ENCODE peak calls at places on chromosomes 5 and 9, in ten cellular contexts. One of them, this sample, is unnamed.

GRCh38 chr5:159412284-159413046 is 82.2 kb upstream of the IL12B start:
- DNase-seq in fibroblast of the aortic adventitia: no peak
- DNase-seq in neuronal stem cell: no peak
- DNase-seq in CD4-positive, CD25-positive, alpha-beta regulatory T cell: peak
- DNase-seq in stomach: peak
- DNase-seq in aorta: no peak
- DNase-seq in lower leg skin: peak
- DNase-seq in ovary: no peak
- DNase-seq in fibroblast of lung: no peak
- DNase-seq in adipocyte: peak
- DNase-seq in this sample: peak

GRCh38 chr5:79318935-79319614 is 83.1 kb downstream of the JMY start:
- DNase-seq in stomach: no peak
- DNase-seq in aorta: no peak
- DNase-seq in adipocyte: peak
- DNase-seq in CD4-positive, CD25-positive, alpha-beta regulatory T cell: no peak
- DNase-seq in ovary: no peak
- DNase-seq in lower leg skin: no peak
- DNase-seq in fibroblast of lung: peak
- DNase-seq in neuronal stem cell: no peak
- DNase-seq in fibroblast of the aortic adventitia: peak
- DNase-seq in this sample: no peak

GRCh38 chr5:142433526-142434321 is 108.9 kb upstream of the SPRY4 start:
- DNase-seq in CD4-positive, CD25-positive, alpha-beta regulatory T cell: no peak
- DNase-seq in fibroblast of lung: peak
- DNase-seq in stomach: no peak
- DNase-seq in ovary: no peak
- DNase-seq in lower leg skin: no peak
- DNase-seq in neuronal stem cell: no peak
- DNase-seq in aorta: no peak
- DNase-seq in adipocyte: peak
- DNase-seq in fibroblast of the aortic adventitia: peak
- DNase-seq in this sample: no peak

GRCh38 chr9:93577045-93577939 is 908 bp downstream of the PHF2 start:
- DNase-seq in aorta: peak
- DNase-seq in neuronal stem cell: peak
- DNase-seq in CD4-positive, CD25-positive, alpha-beta regulatory T cell: peak
- DNase-seq in stomach: peak
- DNase-seq in lower leg skin: no peak
- DNase-seq in ovary: peak
- DNase-seq in fibroblast of lung: no peak
- DNase-seq in fibroblast of the aortic adventitia: no peak
- DNase-seq in adipocyte: peak
- DNase-seq in this sample: no peak

GRCh38 chr9:95696701-95697100 is 178.8 kb upstream of the ERCC6L2 start:
- DNase-seq in adipocyte: no peak
- DNase-seq in fibroblast of the aortic adventitia: no peak
- DNase-seq in fibroblast of lung: no peak
- DNase-seq in neuronal stem cell: no peak
- DNase-seq in CD4-positive, CD25-positive, alpha-beta regulatory T cell: no peak
- DNase-seq in stomach: no peak
- DNase-seq in aorta: no peak
- DNase-seq in lower leg skin: no peak
- DNase-seq in ovary: no peak
- DNase-seq in this sample: no peak

GRCh38 chr9:127452481-127453092 is 1.3 kb downstream of the LRSAM1 start:
- DNase-seq in stomach: peak
- DNase-seq in ovary: peak
- DNase-seq in neuronal stem cell: no peak
- DNase-seq in fibroblast of lung: peak
- DNase-seq in fibroblast of the aortic adventitia: peak
- DNase-seq in aorta: no peak
- DNase-seq in adipocyte: peak
- DNase-seq in CD4-positive, CD25-positive, alpha-beta regulatory T cell: no peak
- DNase-seq in lower leg skin: peak
- DNase-seq in this sample: peak

GRCh38 chr9:136399176-136400037 is 563 bp downstream of the SNAPC4 start:
- DNase-seq in fibroblast of lung: no peak
- DNase-seq in neuronal stem cell: no peak
- DNase-seq in CD4-positive, CD25-positive, alpha-beta regulatory T cell: peak
- DNase-seq in ovary: peak
- DNase-seq in fibroblast of the aortic adventitia: peak
- DNase-seq in adipocyte: peak
- DNase-seq in aorta: no peak
- DNase-seq in stomach: no peak
- DNase-seq in lower leg skin: no peak
- DNase-seq in this sample: no peak

GRCh38 chr5:93790401-93790800 is 49.0 kb upstream of the POU5F2 start:
- DNase-seq in ovary: no peak
- DNase-seq in adipocyte: peak
- DNase-seq in lower leg skin: no peak
- DNase-seq in CD4-positive, CD25-positive, alpha-beta regulatory T cell: no peak
- DNase-seq in fibroblast of lung: peak
- DNase-seq in neuronal stem cell: no peak
- DNase-seq in aorta: no peak
- DNase-seq in stomach: no peak
- DNase-seq in fibroblast of the aortic adventitia: peak
- DNase-seq in this sample: no peak

GRCh38 chr9:133163559-133164208 is at the start of gene GBGT1:
- DNase-seq in fibroblast of lung: peak
- DNase-seq in ovary: peak
- DNase-seq in lower leg skin: peak
- DNase-seq in aorta: peak
- DNase-seq in stomach: peak
- DNase-seq in fibroblast of the aortic adventitia: no peak
- DNase-seq in CD4-positive, CD25-positive, alpha-beta regulatory T cell: peak
- DNase-seq in adipocyte: peak
- DNase-seq in neuronal stem cell: no peak
- DNase-seq in this sample: no peak

GRCh38 chr9:133158695-133159094 is 5.0 kb downstream of the GBGT1 start:
- DNase-seq in ovary: no peak
- DNase-seq in aorta: no peak
- DNase-seq in stomach: no peak
- DNase-seq in neuronal stem cell: no peak
- DNase-seq in fibroblast of the aortic adventitia: no peak
- DNase-seq in fibroblast of lung: no peak
- DNase-seq in CD4-positive, CD25-positive, alpha-beta regulatory T cell: no peak
- DNase-seq in adipocyte: no peak
- DNase-seq in lower leg skin: no peak
- DNase-seq in this sample: no peak

GRCh38 chr9:133162802-133163558 is 734 bp downstream of the GBGT1 start:
- DNase-seq in CD4-positive, CD25-positive, alpha-beta regulatory T cell: no peak
- DNase-seq in ovary: peak
- DNase-seq in aorta: peak
- DNase-seq in fibroblast of lung: no peak
- DNase-seq in neuronal stem cell: no peak
- DNase-seq in stomach: no peak
- DNase-seq in fibroblast of the aortic adventitia: no peak
- DNase-seq in adipocyte: no peak
- DNase-seq in lower leg skin: peak
- DNase-seq in this sample: no peak

GRCh38 chr9:133161542-133161950 is 2.2 kb downstream of the GBGT1 start:
- DNase-seq in fibroblast of lung: no peak
- DNase-seq in ovary: no peak
- DNase-seq in CD4-positive, CD25-positive, alpha-beta regulatory T cell: no peak
- DNase-seq in lower leg skin: no peak
- DNase-seq in stomach: no peak
- DNase-seq in neuronal stem cell: no peak
- DNase-seq in aorta: peak
- DNase-seq in adipocyte: no peak
- DNase-seq in fibroblast of the aortic adventitia: no peak
- DNase-seq in this sample: no peak

GRCh38 chr9:133160742-133161541 is 2.8 kb downstream of the GBGT1 start:
- DNase-seq in stomach: peak
- DNase-seq in fibroblast of lung: peak
- DNase-seq in neuronal stem cell: no peak
- DNase-seq in aorta: peak
- DNase-seq in ovary: peak
- DNase-seq in lower leg skin: peak
- DNase-seq in CD4-positive, CD25-positive, alpha-beta regulatory T cell: peak
- DNase-seq in fibroblast of the aortic adventitia: peak
- DNase-seq in adipocyte: peak
- DNase-seq in this sample: no peak
- H3K4me3 ChIP-seq in stomach: no peak
- H3K4me3 ChIP-seq in fibroblast of lung: no peak
- H3K4me3 ChIP-seq in neuronal stem cell: no peak
- H3K4me3 ChIP-seq in aorta: no peak
- H3K4me3 ChIP-seq in ovary: no peak
- H3K4me3 ChIP-seq in lower leg skin: no peak
- H3K4me3 ChIP-seq in CD4-positive, CD25-positive, alpha-beta regulatory T cell: no peak
- H3K4me3 ChIP-seq in fibroblast of the aortic adventitia: no peak
- H3K4me3 ChIP-seq in adipocyte: no peak
- H3K4me3 ChIP-seq in this sample: no peak

GRCh38 chr9:107635137-107635802 is 145.7 kb upstream of the KLF4 start:
- DNase-seq in adipocyte: peak
- DNase-seq in lower leg skin: no peak
- DNase-seq in stomach: no peak
- DNase-seq in ovary: no peak
- DNase-seq in neuronal stem cell: no peak
- DNase-seq in fibroblast of the aortic adventitia: no peak
- DNase-seq in CD4-positive, CD25-positive, alpha-beta regulatory T cell: no peak
- DNase-seq in fibroblast of lung: peak
- DNase-seq in aorta: no peak
- DNase-seq in this sample: no peak

GRCh38 chr9:107638496-107638895 is 148.9 kb upstream of the KLF4 start:
- DNase-seq in stomach: no peak
- DNase-seq in neuronal stem cell: no peak
- DNase-seq in lower leg skin: no peak
- DNase-seq in ovary: no peak
- DNase-seq in fibroblast of the aortic adventitia: no peak
- DNase-seq in aorta: no peak
- DNase-seq in adipocyte: peak
- DNase-seq in CD4-positive, CD25-positive, alpha-beta regulatory T cell: no peak
- DNase-seq in fibroblast of lung: no peak
- DNase-seq in this sample: no peak

GRCh38 chr9:107635803-107636174 is 146.2 kb upstream of the KLF4 start:
- DNase-seq in neuronal stem cell: no peak
- DNase-seq in lower leg skin: no peak
- DNase-seq in fibroblast of the aortic adventitia: no peak
- DNase-seq in fibroblast of lung: no peak
- DNase-seq in adipocyte: no peak
- DNase-seq in aorta: no peak
- DNase-seq in ovary: no peak
- DNase-seq in CD4-positive, CD25-positive, alpha-beta regulatory T cell: no peak
- DNase-seq in stomach: no peak
- DNase-seq in this sample: peak

GRCh38 chr9:107637421-107638420 is 148.2 kb upstream of the KLF4 start:
- DNase-seq in fibroblast of the aortic adventitia: peak
- DNase-seq in aorta: peak
- DNase-seq in adipocyte: peak
- DNase-seq in CD4-positive, CD25-positive, alpha-beta regulatory T cell: no peak
- DNase-seq in stomach: peak
- DNase-seq in lower leg skin: peak
- DNase-seq in fibroblast of lung: peak
- DNase-seq in neuronal stem cell: peak
- DNase-seq in ovary: peak
- DNase-seq in this sample: no peak

DNA sequence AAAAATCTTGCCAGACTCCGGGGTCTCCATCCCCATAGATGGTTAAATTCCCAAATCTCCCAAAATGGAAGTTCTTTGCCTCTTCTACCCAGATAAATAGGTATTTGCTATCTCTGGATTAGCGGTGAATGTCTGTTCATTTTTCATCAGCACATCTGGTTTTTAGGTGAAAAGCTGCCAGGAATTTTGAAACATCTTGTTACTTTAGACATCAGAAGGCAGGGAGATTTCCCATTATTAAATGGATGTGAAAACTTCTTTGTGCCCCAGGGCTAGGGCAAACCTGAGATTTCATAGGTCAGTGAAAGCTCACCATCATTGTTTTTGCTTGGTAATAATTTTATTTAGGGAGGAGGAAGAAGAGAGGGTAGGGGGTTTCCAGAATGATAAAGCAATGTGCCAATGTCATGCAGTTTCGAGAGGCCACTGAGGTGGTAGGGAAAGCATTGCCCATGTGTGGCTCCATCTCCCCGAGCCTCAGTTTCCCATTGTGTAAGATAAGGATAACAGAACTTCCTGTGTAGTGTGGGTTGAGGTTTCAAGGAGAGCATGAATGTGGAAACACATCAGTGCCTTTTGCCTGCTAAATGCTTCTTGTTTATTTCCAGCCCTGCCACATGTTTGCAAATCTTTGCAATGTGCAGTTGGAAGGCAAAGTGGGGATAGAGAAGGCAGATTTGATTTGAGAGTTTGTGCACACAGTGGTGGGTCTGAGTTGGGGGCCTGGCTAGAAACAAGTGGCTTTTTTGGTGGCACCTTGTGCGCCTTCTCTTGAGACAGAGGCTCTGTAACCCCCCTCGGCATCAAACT is 147.2 kb upstream of the KLF4 start:
- DNase-seq in stomach: no peak
- DNase-seq in aorta: no peak
- DNase-seq in ovary: no peak
- DNase-seq in fibroblast of the aortic adventitia: peak
- DNase-seq in lower leg skin: no peak
- DNase-seq in adipocyte: peak
- DNase-seq in neuronal stem cell: no peak
- DNase-seq in CD4-positive, CD25-positive, alpha-beta regulatory T cell: no peak
- DNase-seq in fibroblast of lung: no peak
- DNase-seq in this sample: no peak
- H3K4me3 ChIP-seq in stomach: peak
- H3K4me3 ChIP-seq in aorta: no peak
- H3K4me3 ChIP-seq in ovary: peak
- H3K4me3 ChIP-seq in fibroblast of the aortic adventitia: peak
- H3K4me3 ChIP-seq in lower leg skin: no peak
- H3K4me3 ChIP-seq in adipocyte: peak
- H3K4me3 ChIP-seq in neuronal stem cell: no peak
- H3K4me3 ChIP-seq in CD4-positive, CD25-positive, alpha-beta regulatory T cell: no peak
- H3K4me3 ChIP-seq in fibroblast of lung: no peak
- H3K4me3 ChIP-seq in this sample: no peak

DNA sequence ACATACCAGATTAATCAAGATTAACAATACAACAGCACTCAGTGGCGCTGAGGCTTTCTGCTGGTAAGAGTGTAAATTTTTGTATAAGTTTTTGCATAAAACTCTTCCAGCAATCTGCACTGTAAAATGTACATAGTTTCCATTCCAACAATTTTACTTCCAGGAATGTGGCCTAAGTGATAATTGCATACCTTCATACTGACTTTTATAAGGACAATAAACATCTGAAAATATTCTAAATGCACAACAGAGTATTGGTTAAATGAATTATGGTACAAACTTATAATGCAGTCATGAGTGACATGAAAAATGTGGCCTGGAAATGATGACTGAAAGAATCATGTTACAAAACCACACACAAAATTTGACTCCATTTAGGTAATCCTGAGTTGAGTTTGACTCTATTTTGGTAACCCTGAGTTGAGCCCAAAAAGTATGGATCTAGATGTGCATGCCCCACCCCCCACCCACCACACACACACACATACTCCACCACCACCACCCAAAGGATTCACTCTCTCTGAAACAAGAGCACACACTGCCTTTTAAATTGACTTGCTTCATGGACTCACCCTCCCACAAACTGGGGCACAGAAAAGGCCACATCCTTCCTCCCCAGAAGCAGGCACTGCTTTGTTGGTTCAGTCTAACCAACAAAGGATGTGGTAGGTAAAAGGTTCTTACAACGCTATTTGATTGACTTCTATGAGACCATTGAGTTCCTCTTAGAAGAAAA is 137.6 kb downstream of the SUSD1 start:
- DNase-seq in stomach: no peak
- DNase-seq in fibroblast of the aortic adventitia: peak
- DNase-seq in ovary: no peak
- DNase-seq in adipocyte: peak
- DNase-seq in neuronal stem cell: peak
- DNase-seq in lower leg skin: no peak
- DNase-seq in aorta: no peak
- DNase-seq in fibroblast of lung: peak
- DNase-seq in CD4-positive, CD25-positive, alpha-beta regulatory T cell: peak
- DNase-seq in this sample: peak
- H3K4me3 ChIP-seq in stomach: no peak
- H3K4me3 ChIP-seq in fibroblast of the aortic adventitia: no peak
- H3K4me3 ChIP-seq in ovary: no peak
- H3K4me3 ChIP-seq in adipocyte: no peak
- H3K4me3 ChIP-seq in neuronal stem cell: no peak
- H3K4me3 ChIP-seq in lower leg skin: no peak
- H3K4me3 ChIP-seq in aorta: no peak
- H3K4me3 ChIP-seq in fibroblast of lung: no peak
- H3K4me3 ChIP-seq in CD4-positive, CD25-positive, alpha-beta regulatory T cell: peak
- H3K4me3 ChIP-seq in this sample: no peak

DNA sequence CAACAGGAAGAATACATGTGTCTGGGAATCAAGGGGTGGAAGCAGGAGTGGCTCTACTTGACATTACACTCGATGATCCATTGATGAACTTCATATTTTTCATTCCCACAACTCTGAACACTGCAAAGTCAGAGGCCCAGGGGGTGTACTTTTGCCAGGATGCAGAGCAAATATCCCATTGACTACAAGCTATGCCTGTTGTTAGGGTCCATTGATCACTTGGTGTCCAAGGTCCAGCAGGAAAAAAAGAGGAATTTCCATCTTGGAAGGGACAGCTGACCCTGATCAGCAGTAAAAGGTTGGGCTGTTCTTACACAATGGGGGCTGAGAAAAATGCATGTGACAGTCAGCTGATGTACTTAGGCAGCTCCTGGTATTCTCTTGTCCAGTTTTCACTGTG is 118.5 kb upstream of the MAP1B start:
- DNase-seq in aorta: no peak
- DNase-seq in ovary: no peak
- DNase-seq in fibroblast of lung: no peak
- DNase-seq in neuronal stem cell: no peak
- DNase-seq in lower leg skin: no peak
- DNase-seq in fibroblast of the aortic adventitia: no peak
- DNase-seq in stomach: no peak
- DNase-seq in CD4-positive, CD25-positive, alpha-beta regulatory T cell: no peak
- DNase-seq in adipocyte: no peak
- DNase-seq in this sample: no peak
- H3K4me3 ChIP-seq in aorta: no peak
- H3K4me3 ChIP-seq in ovary: no peak
- H3K4me3 ChIP-seq in fibroblast of lung: no peak
- H3K4me3 ChIP-seq in neuronal stem cell: no peak
- H3K4me3 ChIP-seq in lower leg skin: no peak
- H3K4me3 ChIP-seq in fibroblast of the aortic adventitia: no peak
- H3K4me3 ChIP-seq in stomach: no peak
- H3K4me3 ChIP-seq in CD4-positive, CD25-positive, alpha-beta regulatory T cell: no peak
- H3K4me3 ChIP-seq in adipocyte: no peak
- H3K4me3 ChIP-seq in this sample: no peak

This sample was measured in Jurkat, Clone E6-1.